ENCODE peak calls at places on chromosomes 2 and 18, in four cellular contexts. One of them, this sample, is unnamed.

GRCh38 chr18:61926532-61926931 is 33.7 kb upstream of the RNF152 start:
- DNase-seq in CD8-positive, alpha-beta T cell: no peak
- DNase-seq in left ventricle myocardium inferior: no peak
- DNase-seq in psoas muscle: no peak
- DNase-seq in this sample: no peak

GRCh38 chr2:212958757-212959295 is 192.6 kb downstream of the IKZF2 start:
- DNase-seq in psoas muscle: no peak
- DNase-seq in left ventricle myocardium inferior: no peak
- DNase-seq in CD8-positive, alpha-beta T cell: no peak
- DNase-seq in this sample: no peak

GRCh38 chr2:233064526-233065199 is 4.5 kb downstream of the INPP5D start:
- DNase-seq in psoas muscle: no peak
- DNase-seq in CD8-positive, alpha-beta T cell: no peak
- DNase-seq in left ventricle myocardium inferior: no peak
- DNase-seq in this sample: no peak

GRCh38 chr2:241942416-241943208 is 73.1 kb downstream of the RTP5 start:
- DNase-seq in psoas muscle: no peak
- DNase-seq in CD8-positive, alpha-beta T cell: no peak
- DNase-seq in left ventricle myocardium inferior: no peak
- DNase-seq in this sample: no peak

GRCh38 chr2:118319271-118319684 is 231.0 kb downstream of the INSIG2 start:
- DNase-seq in psoas muscle: no peak
- DNase-seq in left ventricle myocardium inferior: no peak
- DNase-seq in CD8-positive, alpha-beta T cell: no peak
- DNase-seq in this sample: no peak

GRCh38 chr2:191023235-191023679 is 9.3 kb upstream of the STAT1 start:
- DNase-seq in left ventricle myocardium inferior: no peak
- DNase-seq in psoas muscle: no peak
- DNase-seq in CD8-positive, alpha-beta T cell: no peak
- DNase-seq in this sample: no peak

GRCh38 chr2:199988176-199988575 is 32.8 kb downstream of the MAIP1 start:
- DNase-seq in left ventricle myocardium inferior: no peak
- DNase-seq in psoas muscle: no peak
- DNase-seq in CD8-positive, alpha-beta T cell: no peak
- DNase-seq in this sample: no peak

GRCh38 chr2:234954551-234954992 is 2.8 kb downstream of the SH3BP4 start:
- DNase-seq in CD8-positive, alpha-beta T cell: no peak
- DNase-seq in psoas muscle: no peak
- DNase-seq in left ventricle myocardium inferior: no peak
- DNase-seq in this sample: no peak

GRCh38 chr2:179981085-179981484 is 26.0 kb downstream of the CWC22 start:
- DNase-seq in CD8-positive, alpha-beta T cell: no peak
- DNase-seq in psoas muscle: no peak
- DNase-seq in left ventricle myocardium inferior: no peak
- DNase-seq in this sample: no peak

DNA sequence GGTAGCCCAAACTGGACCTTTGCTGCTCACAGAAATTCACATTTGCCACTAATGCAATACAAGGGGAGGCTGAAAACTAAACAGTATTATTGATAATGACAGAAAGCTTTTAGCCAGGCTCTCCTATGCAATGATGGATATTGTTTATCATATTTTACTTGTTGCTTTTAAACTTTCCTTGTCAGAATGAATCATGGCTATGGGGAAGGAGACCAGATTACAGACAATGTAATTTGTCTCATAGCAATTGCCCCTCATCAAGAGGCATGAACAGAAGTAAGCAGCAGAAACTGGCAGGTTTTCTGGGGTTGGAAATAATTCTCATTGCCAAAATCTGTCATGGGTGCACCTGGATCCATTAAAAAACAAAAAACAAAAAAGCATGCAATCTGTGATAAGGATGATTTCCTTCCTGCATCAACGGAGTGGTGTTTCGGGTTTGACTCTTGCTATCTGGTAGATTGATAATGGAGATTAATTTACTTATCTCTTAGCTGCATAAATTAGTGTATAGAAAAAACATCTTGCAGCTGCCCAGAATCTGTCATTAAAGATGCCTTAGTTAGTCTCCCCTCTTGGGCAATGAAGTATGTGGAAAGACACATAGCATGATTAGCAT is 419.6 kb downstream of the SOX11 start:
- DNase-seq in psoas muscle: no peak
- DNase-seq in left ventricle myocardium inferior: no peak
- DNase-seq in CD8-positive, alpha-beta T cell: no peak
- DNase-seq in this sample: no peak
- H3K9me3 ChIP-seq in psoas muscle: no peaks in the 10 kb centered on the region
- H3K9me3 ChIP-seq in left ventricle myocardium inferior: no peaks in the 10 kb centered on the region
- H3K9me3 ChIP-seq in CD8-positive, alpha-beta T cell: no peaks in the 10 kb centered on the region
- H3K9me3 ChIP-seq in this sample: no peaks in the 10 kb centered on the region

DNA sequence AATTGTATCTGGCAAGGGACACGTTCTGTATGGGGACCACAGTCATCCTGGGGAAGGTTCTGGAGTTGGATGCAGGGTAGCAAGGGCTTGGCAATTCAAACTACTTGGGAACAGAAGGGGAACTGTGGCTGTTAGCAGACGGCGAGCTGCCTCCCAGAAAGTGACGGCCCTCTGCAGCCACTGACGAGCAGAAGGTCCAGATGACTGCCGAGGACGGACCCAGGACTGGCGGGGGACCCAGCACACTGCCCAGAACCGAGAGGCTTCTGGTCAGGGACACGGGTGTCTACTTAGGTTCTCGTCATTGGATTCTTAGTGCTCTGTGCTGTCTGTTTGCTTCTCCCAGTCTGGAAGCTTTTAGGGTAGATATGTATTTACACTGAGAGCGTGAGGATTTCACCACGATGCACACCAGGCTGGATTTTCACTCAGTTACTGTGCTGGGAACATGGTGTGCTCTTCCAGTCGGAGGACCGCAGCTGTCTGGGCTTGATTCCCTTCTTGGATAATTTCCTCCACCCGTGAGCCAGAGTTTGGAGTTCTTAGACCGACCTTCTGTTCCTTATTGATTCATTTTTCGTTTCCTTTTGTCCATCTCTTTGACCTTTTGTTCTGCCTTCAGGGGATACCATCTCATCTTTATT is 13.4 kb downstream of the GPR35 start:
- DNase-seq in CD8-positive, alpha-beta T cell: no peak
- DNase-seq in psoas muscle: peak; percentile 73
- DNase-seq in left ventricle myocardium inferior: peak; percentile 13
- DNase-seq in this sample: no peak
- H3K9me3 ChIP-seq in CD8-positive, alpha-beta T cell: no peaks in the 10 kb centered on the region
- H3K9me3 ChIP-seq in psoas muscle: no peaks in the 10 kb centered on the region
- H3K9me3 ChIP-seq in left ventricle myocardium inferior: peaks cover 9% of the 10 kb centered on the region
- H3K9me3 ChIP-seq in this sample: peaks cover 22% of the 10 kb centered on the region

GRCh38 chr2:170260188-170260587 is 82.2 kb downstream of the MYO3B start:
- DNase-seq in CD8-positive, alpha-beta T cell: no peak
- DNase-seq in left ventricle myocardium inferior: no peak
- DNase-seq in psoas muscle: no peak
- DNase-seq in this sample: no peak
- H3K9me3 ChIP-seq in CD8-positive, alpha-beta T cell: no peaks in the 10 kb centered on the region
- H3K9me3 ChIP-seq in left ventricle myocardium inferior: peaks cover 46% of the 10 kb centered on the region
- H3K9me3 ChIP-seq in psoas muscle: peaks cover 4% of the 10 kb centered on the region
- H3K9me3 ChIP-seq in this sample: peaks cover 2% of the 10 kb centered on the region

GRCh38 chr2:378364-378763 is 90.5 kb upstream of the ALKAL2 start:
- DNase-seq in CD8-positive, alpha-beta T cell: no peak
- DNase-seq in psoas muscle: no peak
- DNase-seq in left ventricle myocardium inferior: no peak
- DNase-seq in this sample: no peak

GRCh38 chr2:375947-376307 is 88.0 kb upstream of the ALKAL2 start:
- DNase-seq in left ventricle myocardium inferior: no peak
- DNase-seq in CD8-positive, alpha-beta T cell: no peak
- DNase-seq in psoas muscle: no peak
- DNase-seq in this sample: no peak

GRCh38 chr2:379778-380177 is 91.9 kb upstream of the ALKAL2 start:
- DNase-seq in psoas muscle: no peak
- DNase-seq in CD8-positive, alpha-beta T cell: no peak
- DNase-seq in left ventricle myocardium inferior: no peak
- DNase-seq in this sample: no peak

GRCh38 chr2:377414-377813 is 89.5 kb upstream of the ALKAL2 start:
- DNase-seq in CD8-positive, alpha-beta T cell: no peak
- DNase-seq in psoas muscle: no peak
- DNase-seq in left ventricle myocardium inferior: no peak
- DNase-seq in this sample: no peak

DNA sequence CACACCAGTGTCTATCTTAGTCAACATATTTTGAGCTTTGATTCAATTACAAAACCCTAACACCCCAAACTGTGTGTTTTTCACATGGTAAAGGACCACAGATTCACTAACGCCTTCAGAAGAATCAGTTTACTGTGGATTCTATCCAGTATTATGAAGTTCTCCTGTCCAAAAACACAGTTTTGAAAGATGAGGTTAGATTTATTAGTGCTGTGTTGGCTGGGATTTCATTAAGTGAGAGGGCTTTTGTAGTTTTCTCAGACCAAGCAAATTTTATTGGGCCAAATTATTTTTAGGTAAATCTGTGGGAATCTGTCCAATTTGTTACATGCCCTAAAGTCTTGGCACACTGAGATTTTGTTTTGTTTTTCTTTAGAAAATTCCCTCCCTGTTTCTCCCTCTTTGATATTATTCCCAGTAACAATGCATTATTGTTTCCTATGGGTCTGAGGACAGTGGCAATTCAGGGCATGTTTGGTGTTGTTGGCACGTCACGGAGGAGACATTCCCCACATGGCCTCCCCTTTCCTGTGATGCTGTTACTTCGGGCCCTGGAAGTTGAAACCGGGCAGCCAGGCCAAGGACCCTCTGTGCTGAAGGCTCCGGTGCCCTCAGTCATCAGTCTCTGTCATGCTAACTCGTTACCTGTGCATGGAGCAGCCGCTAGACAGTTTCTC is 87.5 kb upstream of the ALKAL2 start:
- DNase-seq in left ventricle myocardium inferior: no peak
- DNase-seq in CD8-positive, alpha-beta T cell: no peak
- DNase-seq in psoas muscle: no peak
- DNase-seq in this sample: no peak
- H3K9me3 ChIP-seq in left ventricle myocardium inferior: peaks cover 33% of the 10 kb centered on the region
- H3K9me3 ChIP-seq in CD8-positive, alpha-beta T cell: peaks cover 6% of the 10 kb centered on the region
- H3K9me3 ChIP-seq in psoas muscle: no peaks in the 10 kb centered on the region
- H3K9me3 ChIP-seq in this sample: no peaks in the 10 kb centered on the region

GRCh38 chr2:222959358-222959757 is 92.6 kb upstream of the KCNE4 start:
- DNase-seq in left ventricle myocardium inferior: no peak
- DNase-seq in psoas muscle: no peak
- DNase-seq in CD8-positive, alpha-beta T cell: no peak
- DNase-seq in this sample: peak; percentile 94

GRCh38 chr2:222964632-222965031 is 87.4 kb upstream of the KCNE4 start:
- DNase-seq in CD8-positive, alpha-beta T cell: no peak
- DNase-seq in psoas muscle: no peak
- DNase-seq in left ventricle myocardium inferior: no peak
- DNase-seq in this sample: peak; percentile 31

GRCh38 chr2:222965555-222965954 is 86.4 kb upstream of the KCNE4 start:
- DNase-seq in left ventricle myocardium inferior: no peak
- DNase-seq in CD8-positive, alpha-beta T cell: no peak
- DNase-seq in psoas muscle: no peak
- DNase-seq in this sample: no peak

GRCh38 chr2:222960126-222960525 is 91.9 kb upstream of the KCNE4 start:
- DNase-seq in CD8-positive, alpha-beta T cell: no peak
- DNase-seq in psoas muscle: no peak
- DNase-seq in left ventricle myocardium inferior: no peak
- DNase-seq in this sample: peak; percentile 20
- H3K9me3 ChIP-seq in CD8-positive, alpha-beta T cell: no peaks in the 10 kb centered on the region
- H3K9me3 ChIP-seq in psoas muscle: peaks cover 6% of the 10 kb centered on the region
- H3K9me3 ChIP-seq in left ventricle myocardium inferior: peaks cover 5% of the 10 kb centered on the region
- H3K9me3 ChIP-seq in this sample: peaks cover 2% of the 10 kb centered on the region

GRCh38 chr2:133072837-133073694 is 403.1 kb upstream of the LYPD1 start:
- DNase-seq in CD8-positive, alpha-beta T cell: no peak
- DNase-seq in psoas muscle: no peak
- DNase-seq in left ventricle myocardium inferior: no peak
- DNase-seq in this sample: no peak
- H3K9me3 ChIP-seq in CD8-positive, alpha-beta T cell: no peaks in the 10 kb centered on the region
- H3K9me3 ChIP-seq in psoas muscle: no peaks in the 10 kb centered on the region
- H3K9me3 ChIP-seq in left ventricle myocardium inferior: peaks cover 5% of the 10 kb centered on the region
- H3K9me3 ChIP-seq in this sample: no peaks in the 10 kb centered on the region